ENCODE peak calls at places on chromosomes 1 and 21, in four cellular contexts. One of them, this sample, is unnamed.

GRCh38 chr1:81801834-81802531 is 1.2 kb downstream of the ADGRL2 start:
- DNase-seq in progenitor cell of endocrine pancreas: peak
- DNase-seq in CD8-positive, alpha-beta memory T cell: no peak
- DNase-seq in amniotic stem cell: peak
- DNase-seq in this sample: peak

GRCh38 chr1:19665456-19666138 is 922 bp downstream of the HTR6 start:
- DNase-seq in progenitor cell of endocrine pancreas: no peak
- DNase-seq in CD8-positive, alpha-beta memory T cell: no peak
- DNase-seq in amniotic stem cell: no peak
- DNase-seq in this sample: no peak

GRCh38 chr1:193031431-193031830 is 27.7 kb downstream of the UCHL5 start:
- DNase-seq in progenitor cell of endocrine pancreas: no peak
- DNase-seq in CD8-positive, alpha-beta memory T cell: no peak
- DNase-seq in amniotic stem cell: no peak
- DNase-seq in this sample: peak

GRCh38 chr1:32179193-32179442 is 357 bp upstream of the TXLNA start:
- DNase-seq in progenitor cell of endocrine pancreas: no peak
- DNase-seq in CD8-positive, alpha-beta memory T cell: no peak
- DNase-seq in amniotic stem cell: no peak
- DNase-seq in this sample: no peak

GRCh38 chr1:2952992-2953391 is 68.3 kb upstream of the ACTRT2 start:
- DNase-seq in progenitor cell of endocrine pancreas: no peak
- DNase-seq in CD8-positive, alpha-beta memory T cell: no peak
- DNase-seq in amniotic stem cell: no peak
- DNase-seq in this sample: no peak

GRCh38 chr1:81549588-81550127 is 251.1 kb upstream of the ADGRL2 start:
- DNase-seq in progenitor cell of endocrine pancreas: no peak
- DNase-seq in CD8-positive, alpha-beta memory T cell: no peak
- DNase-seq in amniotic stem cell: no peak
- DNase-seq in this sample: peak

GRCh38 chr21:45891388-45892155 is 90.0 kb upstream of the COL6A1 start:
- DNase-seq in progenitor cell of endocrine pancreas: no peak
- DNase-seq in CD8-positive, alpha-beta memory T cell: no peak
- DNase-seq in amniotic stem cell: no peak
- DNase-seq in this sample: peak

GRCh38 chr1:19476440-19477190 is 8.7 kb downstream of the CAPZB start:
- DNase-seq in progenitor cell of endocrine pancreas: no peak
- DNase-seq in CD8-positive, alpha-beta memory T cell: peak
- DNase-seq in amniotic stem cell: no peak
- DNase-seq in this sample: peak

GRCh38 chr1:2056955-2057590 is 6.9 kb downstream of the PRKCZ start:
- DNase-seq in progenitor cell of endocrine pancreas: no peak
- DNase-seq in CD8-positive, alpha-beta memory T cell: no peak
- DNase-seq in amniotic stem cell: no peak
- DNase-seq in this sample: no peak

GRCh38 chr1:89070509-89070908 is 5.5 kb upstream of the GBP1 start:
- DNase-seq in progenitor cell of endocrine pancreas: no peak
- DNase-seq in CD8-positive, alpha-beta memory T cell: no peak
- DNase-seq in amniotic stem cell: no peak
- DNase-seq in this sample: no peak

GRCh38 chr1:241713316-241713715 is 61.2 kb downstream of the WDR64 start:
- DNase-seq in progenitor cell of endocrine pancreas: no peak
- DNase-seq in CD8-positive, alpha-beta memory T cell: no peak
- DNase-seq in amniotic stem cell: no peak
- DNase-seq in this sample: no peak

GRCh38 chr1:31163866-31164265 is 75.8 kb downstream of the NKAIN1 start:
- DNase-seq in progenitor cell of endocrine pancreas: no peak
- DNase-seq in CD8-positive, alpha-beta memory T cell: no peak
- DNase-seq in amniotic stem cell: no peak
- DNase-seq in this sample: no peak

GRCh38 chr1:229624906-229625871 is 733 bp downstream of the TAF5L start:
- DNase-seq in progenitor cell of endocrine pancreas: peak
- DNase-seq in CD8-positive, alpha-beta memory T cell: peak
- DNase-seq in amniotic stem cell: no peak
- DNase-seq in this sample: peak

GRCh38 chr21:37463083-37463780 is 96.7 kb downstream of the DYRK1A start:
- DNase-seq in progenitor cell of endocrine pancreas: no peak
- DNase-seq in CD8-positive, alpha-beta memory T cell: no peak
- DNase-seq in amniotic stem cell: no peak
- DNase-seq in this sample: peak

GRCh38 chr1:7042322-7043231 is 257.3 kb downstream of the CAMTA1 start:
- DNase-seq in progenitor cell of endocrine pancreas: no peak
- DNase-seq in CD8-positive, alpha-beta memory T cell: no peak
- DNase-seq in amniotic stem cell: peak
- DNase-seq in this sample: peak

GRCh38 chr1:118958937-118959631 is 29.1 kb downstream of the TBX15 start:
- DNase-seq in progenitor cell of endocrine pancreas: no peak
- DNase-seq in CD8-positive, alpha-beta memory T cell: no peak
- DNase-seq in amniotic stem cell: no peak
- DNase-seq in this sample: no peak

GRCh38 chr1:56584910-56585528 is 5.7 kb upstream of the PLPP3 start:
- DNase-seq in progenitor cell of endocrine pancreas: no peak
- DNase-seq in CD8-positive, alpha-beta memory T cell: no peak
- DNase-seq in amniotic stem cell: peak
- DNase-seq in this sample: peak

GRCh38 chr1:79859212-79859948 is 852.9 kb upstream of the ADGRL4 start:
- DNase-seq in progenitor cell of endocrine pancreas: no peak
- DNase-seq in CD8-positive, alpha-beta memory T cell: no peak
- DNase-seq in amniotic stem cell: peak
- DNase-seq in this sample: peak

GRCh38 chr21:27674037-27674436 is 707.1 kb upstream of the ADAMTS5 start:
- DNase-seq in progenitor cell of endocrine pancreas: no peak
- DNase-seq in CD8-positive, alpha-beta memory T cell: no peak
- DNase-seq in amniotic stem cell: no peak
- DNase-seq in this sample: peak

GRCh38 chr1:64093941-64094340 is 109.5 kb upstream of the UBE2U start:
- DNase-seq in progenitor cell of endocrine pancreas: no peak
- DNase-seq in CD8-positive, alpha-beta memory T cell: no peak
- DNase-seq in amniotic stem cell: peak
- DNase-seq in this sample: peak

GRCh38 chr21:31604591-31605190 is 54.8 kb upstream of the SOD1 start:
- DNase-seq in progenitor cell of endocrine pancreas: peak
- DNase-seq in CD8-positive, alpha-beta memory T cell: peak
- DNase-seq in amniotic stem cell: peak
- DNase-seq in this sample: peak

GRCh38 chr1:93016171-93016570 is 54.9 kb upstream of the DIPK1A start:
- DNase-seq in progenitor cell of endocrine pancreas: no peak
- DNase-seq in CD8-positive, alpha-beta memory T cell: no peak
- DNase-seq in amniotic stem cell: no peak
- DNase-seq in this sample: peak

GRCh38 chr1:64476251-64476952 is 6.5 kb downstream of the CACHD1 start:
- DNase-seq in progenitor cell of endocrine pancreas: no peak
- DNase-seq in CD8-positive, alpha-beta memory T cell: no peak
- DNase-seq in amniotic stem cell: peak
- DNase-seq in this sample: peak

GRCh38 chr1:182279724-182280506 is 111.7 kb downstream of the GLUL start:
- DNase-seq in progenitor cell of endocrine pancreas: peak
- DNase-seq in CD8-positive, alpha-beta memory T cell: no peak
- DNase-seq in amniotic stem cell: no peak
- DNase-seq in this sample: no peak

GRCh38 chr1:147072371-147073061 is 99.8 kb downstream of the PRKAB2 start:
- DNase-seq in progenitor cell of endocrine pancreas: no peak
- DNase-seq in CD8-positive, alpha-beta memory T cell: no peak
- DNase-seq in amniotic stem cell: no peak
- DNase-seq in this sample: no peak

GRCh38 chr1:82934069-82934468 is 1064.9 kb downstream of the TTLL7 start:
- DNase-seq in progenitor cell of endocrine pancreas: no peak
- DNase-seq in CD8-positive, alpha-beta memory T cell: no peak
- DNase-seq in amniotic stem cell: no peak
- DNase-seq in this sample: no peak

GRCh38 chr1:40267767-40268187 is 9.7 kb downstream of the ZMPSTE24 start:
- DNase-seq in progenitor cell of endocrine pancreas: no peak
- DNase-seq in CD8-positive, alpha-beta memory T cell: no peak
- DNase-seq in amniotic stem cell: peak
- DNase-seq in this sample: peak

GRCh38 chr1:201737350-201738060 is 91.5 kb upstream of the IPO9 start:
- DNase-seq in progenitor cell of endocrine pancreas: no peak
- DNase-seq in CD8-positive, alpha-beta memory T cell: no peak
- DNase-seq in amniotic stem cell: peak
- DNase-seq in this sample: peak

GRCh38 chr1:248752119-248752931 is 3.2 kb downstream of the LYPD8 start:
- DNase-seq in progenitor cell of endocrine pancreas: no peak
- DNase-seq in CD8-positive, alpha-beta memory T cell: no peak
- DNase-seq in amniotic stem cell: no peak
- DNase-seq in this sample: no peak

GRCh38 chr1:154481058-154481457 is 21.0 kb upstream of the TDRD10 start:
- DNase-seq in progenitor cell of endocrine pancreas: no peak
- DNase-seq in CD8-positive, alpha-beta memory T cell: no peak
- DNase-seq in amniotic stem cell: no peak
- DNase-seq in this sample: no peak

GRCh38 chr1:26530898-26531598 is 1.5 kb downstream of the RPS6KA1 start:
- DNase-seq in progenitor cell of endocrine pancreas: no peak
- DNase-seq in CD8-positive, alpha-beta memory T cell: no peak
- DNase-seq in amniotic stem cell: no peak
- DNase-seq in this sample: peak

GRCh38 chr1:198776602-198777029 is 137.8 kb downstream of the PTPRC start:
- DNase-seq in progenitor cell of endocrine pancreas: no peak
- DNase-seq in CD8-positive, alpha-beta memory T cell: no peak
- DNase-seq in amniotic stem cell: peak
- DNase-seq in this sample: peak

GRCh38 chr1:45908613-45909140 is 105.3 kb downstream of the MAST2 start:
- DNase-seq in progenitor cell of endocrine pancreas: no peak
- DNase-seq in CD8-positive, alpha-beta memory T cell: no peak
- DNase-seq in amniotic stem cell: no peak
- DNase-seq in this sample: no peak

GRCh38 chr1:52651904-52652303 is 18.9 kb downstream of the SHISAL2A start:
- DNase-seq in progenitor cell of endocrine pancreas: no peak
- DNase-seq in CD8-positive, alpha-beta memory T cell: no peak
- DNase-seq in amniotic stem cell: no peak
- DNase-seq in this sample: no peak

GRCh38 chr1:147225193-147225730 is at the start of gene FMO5:
- DNase-seq in progenitor cell of endocrine pancreas: no peak
- DNase-seq in CD8-positive, alpha-beta memory T cell: peak
- DNase-seq in amniotic stem cell: peak
- DNase-seq in this sample: peak